ENCODE peak calls at places on chromosome 2, in seven cellular contexts. I is H9, F is IMR-90, H is mesendoderm, D is neuronal stem cell, X is mesenchymal stem cell, J is H1. T is an unnamed sample.

GRCh38 chr2:109185338-109185737 is 56.3 kb downstream of the SH3RF3 start:
- DNase-seq in I (no peak), F (peak), H (peak), D (no peak), X (peak), J (no peak), T (no peak)

GRCh38 chr2:143841935-143842334 is 678.0 kb downstream of the ZEB2 start:
- DNase-seq in I (no peak), F (peak), H (peak), D (no peak), X (peak), J (no peak), T (no peak)

GRCh38 chr2:20094955-20095354 is 43.5 kb upstream of the LAPTM4A start:
- DNase-seq in I (no peak), F (no peak), H (no peak), D (no peak), X (no peak), J (no peak), T (no peak)

GRCh38 chr2:237012577-237013237 is 73.0 kb upstream of the COPS8 start:
- DNase-seq in I (no peak), F (peak), H (peak), D (no peak), X (peak), J (no peak), T (peak)

GRCh38 chr2:101360229-101360628 is 27.1 kb downstream of the CREG2 start:
- DNase-seq in I (no peak), F (peak), H (no peak), D (no peak), X (peak), J (no peak), T (peak)

GRCh38 chr2:134468776-134469175 is 214.9 kb downstream of the MGAT5 start:
- DNase-seq in I (no peak), F (no peak), H (no peak), D (no peak), X (no peak), J (peak), T (no peak)

GRCh38 chr2:19409001-19409400 is 50.6 kb upstream of the OSR1 start:
- DNase-seq in I (no peak), F (no peak), H (no peak), D (no peak), X (peak), J (no peak), T (peak)

GRCh38 chr2:237612527-237613357 is 14.6 kb upstream of the LRRFIP1 start:
- DNase-seq in I (no peak), F (no peak), H (no peak), D (no peak), X (no peak), J (no peak), T (no peak)

GRCh38 chr2:47486858-47487497 is 84.0 kb downstream of the MSH2 start:
- DNase-seq in I (no peak), F (peak), H (peak), D (no peak), X (peak), J (no peak), T (no peak)

GRCh38 chr2:182432051-182432450 is 5.2 kb upstream of the PDE1A start:
- DNase-seq in I (no peak), F (peak), H (no peak), D (no peak), X (no peak), J (no peak), T (no peak)

GRCh38 chr2:147125145-147125544 is 719.7 kb upstream of the ACVR2A start:
- DNase-seq in I (no peak), F (no peak), H (no peak), D (no peak), X (no peak), J (no peak), T (no peak)

GRCh38 chr2:96527052-96527964 is 9.2 kb upstream of the ARID5A start:
- DNase-seq in I (peak), F (peak), H (peak), D (peak), X (peak), J (peak), T (no peak)

GRCh38 chr2:146844226-146844990 is 1000.4 kb upstream of the ACVR2A start:
- DNase-seq in I (no peak), F (peak), H (no peak), D (no peak), X (no peak), J (no peak), T (no peak)

GRCh38 chr2:98912957-98913915 is 22.8 kb downstream of the CRACDL start:
- DNase-seq in I (no peak), F (no peak), H (no peak), D (no peak), X (no peak), J (no peak), T (no peak)

GRCh38 chr2:100142393-100142792 is at the start of gene AFF3:
- DNase-seq in I (no peak), F (no peak), H (no peak), D (no peak), X (no peak), J (no peak), T (no peak)

GRCh38 chr2:230924092-230924469 is 961 bp downstream of the GPR55 start:
- DNase-seq in I (no peak), F (no peak), H (no peak), D (no peak), X (no peak), J (no peak), T (no peak)

GRCh38 chr2:18378020-18378653 is 182.3 kb downstream of the RDH14 start:
- DNase-seq in I (peak), F (peak), H (peak), D (peak), X (peak), J (peak), T (peak)

GRCh38 chr2:100632021-100632420 is 69.2 kb downstream of the PDCL3 start:
- DNase-seq in I (no peak), F (no peak), H (no peak), D (no peak), X (no peak), J (no peak), T (no peak)

GRCh38 chr2:83079007-83079406 is 1380.1 kb downstream of the SUCLG1 start:
- DNase-seq in I (no peak), F (no peak), H (no peak), D (no peak), X (no peak), J (no peak), T (no peak)

GRCh38 chr2:38448692-38449405 is 71.8 kb upstream of the ATL2 start:
- DNase-seq in I (no peak), F (no peak), H (no peak), D (no peak), X (no peak), J (no peak), T (no peak)
- H2BK5ac ChIP-seq in I (no peak), F (no peak), H (no peak), D (no peak), X (no peak), J (no peak), T (no peak)

DNA sequence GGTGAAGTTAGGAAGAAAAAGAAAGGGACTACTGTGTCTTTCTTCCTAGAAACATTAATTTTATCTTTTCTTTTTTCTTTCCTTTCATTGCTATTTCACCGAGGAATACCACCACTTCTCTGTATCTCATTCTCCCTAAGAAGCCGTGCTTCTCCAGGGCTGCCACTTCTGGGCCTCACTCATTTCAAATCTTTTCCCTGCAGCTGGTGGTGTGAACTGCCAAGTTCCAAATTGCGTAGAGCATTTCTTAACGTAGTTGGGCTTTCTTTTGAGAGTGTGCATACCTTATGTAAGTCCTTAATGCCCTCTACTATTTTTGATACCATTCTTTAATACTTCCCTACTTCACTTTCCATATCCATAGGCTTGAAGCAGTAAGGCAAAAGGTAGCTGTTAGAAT is 66.7 kb upstream of the CYP1B1 start:
- DNase-seq in I (no peak), F (no peak), H (no peak), D (no peak), X (no peak), J (no peak), T (no peak)
- H2BK5ac ChIP-seq in I (no peak), F (no peak), H (no peak), D (no peak), X (no peak), J (no peak), T (no peak)

GRCh38 chr2:71460056-71460455 is 6.7 kb downstream of the DYSF start:
- DNase-seq in I (no peak), F (no peak), H (no peak), D (no peak), X (no peak), J (peak), T (no peak)
- H2BK5ac ChIP-seq in I (no peak), F (no peak), H (no peak), D (no peak), X (no peak), J (no peak), T (no peak)

DNA sequence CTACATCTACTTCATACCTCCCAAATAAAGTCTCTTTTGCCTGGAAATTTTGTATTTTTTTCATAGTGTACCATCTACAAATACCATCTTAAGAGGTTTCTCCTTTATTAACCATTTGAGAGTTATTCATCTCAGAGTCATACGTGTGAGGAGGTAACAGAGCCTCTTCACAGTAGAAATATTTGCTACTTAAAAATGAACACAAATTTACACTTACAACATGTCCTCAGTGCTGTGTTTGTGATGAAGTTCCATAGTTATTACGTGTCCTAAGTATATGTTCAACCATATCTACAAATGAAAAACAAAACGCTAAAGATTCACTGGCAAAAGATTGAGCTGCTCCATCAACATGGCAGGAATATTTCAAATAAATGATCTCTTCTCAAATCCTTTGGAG is 48.5 kb upstream of the HNRNPA3 start:
- DNase-seq in I (no peak), F (no peak), H (no peak), D (no peak), X (no peak), J (no peak), T (no peak)
- H2BK5ac ChIP-seq in I (no peak), F (peak), H (no peak), D (no peak), X (no peak), J (no peak), T (no peak)

GRCh38 chr2:158670292-158670691 is 124.8 kb upstream of the DAPL1 start:
- DNase-seq in I (no peak), F (no peak), H (no peak), D (no peak), X (no peak), J (no peak), T (no peak)
- H2BK5ac ChIP-seq in I (no peak), F (no peak), H (no peak), D (no peak), X (no peak), J (no peak), T (no peak)

GRCh38 chr2:132439703-132440398 is 23.2 kb downstream of the GPR39 start:
- DNase-seq in I (no peak), F (peak), H (peak), D (no peak), X (peak), J (no peak), T (no peak)

GRCh38 chr2:132441051-132441450 is 24.4 kb downstream of the GPR39 start:
- DNase-seq in I (no peak), F (peak), H (no peak), D (no peak), X (peak), J (no peak), T (no peak)

GRCh38 chr2:132438650-132439030 is 22.0 kb downstream of the GPR39 start:
- DNase-seq in I (no peak), F (peak), H (peak), D (no peak), X (peak), J (no peak), T (peak)

GRCh38 chr2:132446460-132446859 is 29.9 kb downstream of the GPR39 start:
- DNase-seq in I (no peak), F (no peak), H (no peak), D (no peak), X (no peak), J (no peak), T (no peak)

GRCh38 chr2:132443106-132443505 is 26.5 kb downstream of the GPR39 start:
- DNase-seq in I (no peak), F (no peak), H (no peak), D (no peak), X (no peak), J (no peak), T (no peak)
- H2BK5ac ChIP-seq in I (no peak), F (no peak), H (no peak), D (no peak), X (no peak), J (no peak), T (no peak)

GRCh38 chr2:6470518-6470917 is 395.2 kb downstream of the CMPK2 start:
- DNase-seq in I (no peak), F (no peak), H (no peak), D (peak), X (no peak), J (no peak), T (no peak)

GRCh38 chr2:6475155-6475940 is 390.4 kb downstream of the CMPK2 start:
- DNase-seq in I (no peak), F (no peak), H (no peak), D (no peak), X (no peak), J (no peak), T (no peak)

GRCh38 chr2:6474368-6475140 is 391.2 kb downstream of the CMPK2 start:
- DNase-seq in I (no peak), F (no peak), H (no peak), D (no peak), X (no peak), J (no peak), T (no peak)

GRCh38 chr2:6471419-6471818 is 394.3 kb downstream of the CMPK2 start:
- DNase-seq in I (no peak), F (no peak), H (no peak), D (no peak), X (no peak), J (no peak), T (no peak)
- H2BK5ac ChIP-seq in I (no peak), F (no peak), H (no peak), D (no peak), X (no peak), J (no peak), T (no peak)

DNA sequence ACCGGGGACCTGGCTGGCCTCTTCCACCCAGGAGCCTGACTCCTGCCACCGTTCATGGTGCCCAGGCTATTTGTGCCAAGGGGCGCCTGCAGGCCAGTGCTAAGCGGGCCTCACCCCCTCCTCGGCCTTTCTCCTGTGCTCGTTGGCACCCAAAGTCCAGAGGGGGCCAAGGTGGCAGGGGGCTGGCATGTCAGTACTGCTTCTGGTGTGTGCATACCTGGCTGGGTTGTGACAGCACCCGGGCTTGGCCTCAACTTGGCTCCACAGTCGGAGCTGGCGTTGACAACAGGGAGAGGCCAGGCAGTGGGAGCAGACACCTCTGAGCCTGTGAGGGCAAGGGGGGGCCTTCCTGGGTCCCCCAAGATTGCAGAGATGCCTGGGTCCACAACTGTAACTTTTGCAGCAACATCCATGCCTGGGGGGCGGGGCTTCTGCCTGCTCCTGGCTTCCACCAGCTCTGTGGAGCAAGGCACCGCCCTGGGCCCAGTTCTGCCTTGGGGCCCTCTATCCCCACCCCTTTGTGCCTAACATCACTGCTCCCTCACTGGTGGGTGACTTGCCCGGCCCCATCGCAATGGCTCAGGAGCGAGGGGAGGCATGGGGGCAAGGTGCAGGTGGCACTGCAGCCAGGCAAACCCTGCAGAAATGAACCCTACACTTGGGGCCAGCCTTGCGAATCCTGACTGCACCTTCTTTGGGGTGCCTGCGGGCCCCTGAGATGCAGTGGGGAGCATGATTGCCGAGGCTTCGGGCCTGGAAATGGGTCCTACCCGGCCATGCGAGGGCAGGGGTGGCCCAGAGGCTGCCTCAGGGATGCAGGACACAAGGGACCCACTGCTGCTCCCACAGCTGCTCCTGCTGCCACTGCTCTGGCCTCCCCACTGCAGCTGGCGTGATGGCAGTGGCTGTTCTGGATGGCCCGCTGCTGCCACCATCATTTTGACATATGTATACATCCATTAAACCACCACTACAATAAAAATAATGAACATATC is 35.9 kb downstream of the PTPN4 start:
- DNase-seq in I (no peak), F (no peak), H (no peak), D (no peak), X (no peak), J (peak), T (no peak)
- H2BK5ac ChIP-seq in I (no peak), F (no peak), H (no peak), D (peak), X (no peak), J (peak), T (no peak)

GRCh38 chr2:158782126-158782525 is 13.0 kb upstream of the DAPL1 start:
- DNase-seq in I (no peak), F (no peak), H (no peak), D (no peak), X (no peak), J (no peak), T (no peak)
- H2BK5ac ChIP-seq in I (no peak), F (no peak), H (no peak), D (no peak), X (no peak), J (no peak), T (no peak)

T was measured in trophoblast cell.